ENCODE peak calls at places on chromosomes 2 and 18, in nine cellular contexts. I, J, M, D, K, A, F, L and Y are unnamed samples.

GRCh38 chr2:233051241-233052149 is 8.6 kb upstream of the INPP5D start:
- DNase-seq in L (no peak), I (no peak), F (no peak), M (no peak), A (no peak), K (no peak), D (no peak), J (peak), Y (no peak)

GRCh38 chr2:455046-455705 is 167.3 kb upstream of the ALKAL2 start:
- DNase-seq in L (no peak), J (no peak), A (no peak), K (no peak), F (no peak), D (no peak), M (no peak), I (no peak), Y (no peak)

GRCh38 chr18:37124511-37124910 is 295.6 kb downstream of the KIAA1328 start:
- DNase-seq in F (no peak), J (no peak), A (no peak), M (no peak), K (no peak), D (no peak), I (no peak), L (no peak), Y (no peak)

GRCh38 chr2:1049691-1050090 is 99.0 kb downstream of the SNTG2 start:
- DNase-seq in L (no peak), K (no peak), A (no peak), M (no peak), J (no peak), D (no peak), F (no peak), I (no peak), Y (no peak)

GRCh38 chr18:9055185-9055584 is 47.3 kb upstream of the NDUFV2 start:
- DNase-seq in L (no peak), I (no peak), J (no peak), F (no peak), D (no peak), M (no peak), A (peak), K (no peak), Y (no peak)

GRCh38 chr2:54461251-54461650 is 5.1 kb downstream of the SPTBN1 start:
- DNase-seq in L (no peak), A (no peak), K (no peak), D (no peak), M (no peak), I (no peak), F (no peak), J (no peak), Y (no peak)

GRCh38 chr18:35371412-35372195 is 5.5 kb downstream of the ZNF396 start:
- DNase-seq in F (no peak), L (no peak), J (no peak), A (no peak), K (no peak), M (no peak), I (no peak), D (no peak), Y (no peak)

GRCh38 chr18:30903566-30903965 is 139.0 kb downstream of the DSC3 start:
- DNase-seq in K (no peak), L (no peak), I (no peak), M (no peak), D (no peak), F (no peak), J (no peak), A (no peak), Y (no peak)

GRCh38 chr2:235793163-235793752 is 299.4 kb downstream of the AGAP1 start:
- DNase-seq in L (no peak), I (peak), A (no peak), M (no peak), F (no peak), D (no peak), K (no peak), J (peak), Y (no peak)

GRCh38 chr2:19617251-19617650 is 258.8 kb upstream of the OSR1 start:
- DNase-seq in I (no peak), D (no peak), F (no peak), K (no peak), A (no peak), M (no peak), L (no peak), J (no peak), Y (no peak)

GRCh38 chr18:68623342-68623741 is 91.6 kb downstream of the TMX3 start:
- DNase-seq in I (no peak), D (peak), F (no peak), A (peak), L (no peak), K (no peak), M (no peak), J (peak), Y (no peak)

GRCh38 chr2:145593991-145594702 is 1074.2 kb upstream of the ZEB2 start:
- DNase-seq in L (no peak), D (no peak), J (no peak), I (no peak), M (no peak), A (peak), F (no peak), K (no peak), Y (no peak)

GRCh38 chr2:41647468-41648042 is 400.3 kb upstream of the PKDCC start:
- DNase-seq in D (no peak), L (no peak), K (no peak), A (no peak), J (no peak), F (no peak), M (no peak), I (no peak), Y (no peak)

GRCh38 chr2:109129921-109130725 is 1.1 kb downstream of the SH3RF3 start:
- DNase-seq in L (no peak), K (no peak), A (no peak), M (no peak), F (no peak), D (peak), I (no peak), J (peak), Y (no peak)

GRCh38 chr2:226623587-226624368 is 175.8 kb downstream of the IRS1 start:
- DNase-seq in K (no peak), A (no peak), M (no peak), J (no peak), F (no peak), L (no peak), D (no peak), I (no peak), Y (no peak)

GRCh38 chr2:191970867-191971266 is 124.0 kb upstream of the CAVIN2 start:
- DNase-seq in A (no peak), J (no peak), I (no peak), L (no peak), M (no peak), F (no peak), K (no peak), D (no peak), Y (no peak)

GRCh38 chr2:241636182-241636982 is 576 bp downstream of the THAP4 start:
- DNase-seq in M (peak), A (no peak), J (peak), I (no peak), D (peak), K (no peak), F (no peak), L (no peak), Y (no peak)

GRCh38 chr18:31497711-31498449 is at the start of gene DSG2:
- DNase-seq in I (peak), M (peak), K (no peak), A (no peak), D (peak), J (peak), F (no peak), L (no peak), Y (peak)

GRCh38 chr18:37869051-37869450 is 303.5 kb upstream of the CELF4 start:
- DNase-seq in I (no peak), A (no peak), L (no peak), J (no peak), F (no peak), D (no peak), K (no peak), M (no peak), Y (no peak)

GRCh38 chr2:171687287-171688128 is at the start of gene DYNC1I2:
- DNase-seq in K (peak), F (peak), J (peak), A (peak), M (peak), D (peak), I (peak), L (peak), Y (peak)

GRCh38 chr2:73067043-73067442 is 4.5 kb downstream of the SFXN5 start:
- DNase-seq in A (no peak), F (no peak), L (no peak), D (no peak), M (no peak), K (no peak), I (no peak), J (no peak), Y (no peak)

GRCh38 chr18:75238786-75239185 is 28.2 kb downstream of the TSHZ1 start:
- DNase-seq in M (no peak), F (no peak), L (no peak), A (no peak), I (no peak), K (no peak), D (no peak), J (no peak), Y (no peak)